ENCODE peak calls at places on chromosomes 12 and 14, in four cellular contexts. G is HepG2, M is GM12878, W is K562. Z is an unnamed sample.

GRCh38 chr12:57241556-57242310 is 9.3 kb downstream of the STAC3 start:
- DNase-seq in G (no peak), M (no peak), W (no peak), Z (no peak)

GRCh38 chr12:90995041-90995440 is 9.7 kb downstream of the EPYC start:
- DNase-seq in G (no peak), M (no peak), W (no peak), Z (no peak)

GRCh38 chr12:85000766-85001165 is 35.3 kb downstream of the TSPAN19 start:
- DNase-seq in G (no peak), M (no peak), W (no peak), Z (no peak)

GRCh38 chr12:85676816-85677749 is 159.1 kb downstream of the RASSF9 start:
- DNase-seq in G (no peak), M (no peak), W (no peak), Z (no peak)

GRCh38 chr14:100568998-100569733 is 18.1 kb downstream of the BEGAIN start:
- DNase-seq in G (no peak), M (no peak), W (no peak), Z (no peak)

GRCh38 chr12:112418248-112418595 is 525 bp upstream of the PTPN11 start:
- DNase-seq in G (no peak), M (no peak), W (no peak), Z (no peak)

GRCh38 chr14:67694791-67695393 is 672 bp downstream of the RDH11 start:
- DNase-seq in G (peak; percentile 92), M (peak; percentile 76), W (peak; percentile 85), Z (peak; percentile 78)

GRCh38 chr12:92530706-92531105 is 172.1 kb upstream of the PLEKHG7 start:
- DNase-seq in G (no peak), M (no peak), W (no peak), Z (no peak)

GRCh38 chr14:71701990-71702389 is 230.2 kb upstream of the RGS6 start:
- DNase-seq in G (no peak), M (no peak), W (no peak), Z (no peak)

GRCh38 chr14:98926802-98927201 is 345.2 kb downstream of the BCL11B start:
- DNase-seq in G (no peak), M (no peak), W (no peak), Z (no peak)

GRCh38 chr14:31930493-31931225 is 146.4 kb upstream of the ARHGAP5 start:
- DNase-seq in G (peak; percentile 43), M (no peak), W (no peak), Z (no peak)

GRCh38 chr14:67566908-67567307 is 33.2 kb downstream of the PIGH start:
- DNase-seq in G (no peak), M (no peak), W (no peak), Z (no peak)

GRCh38 chr14:98466807-98467206 is 805.2 kb downstream of the BCL11B start:
- DNase-seq in G (no peak), M (no peak), W (no peak), Z (no peak)

GRCh38 chr14:88554458-88555286 is at the start of gene PTPN21:
- DNase-seq in G (peak; percentile 43), M (no peak), W (peak; percentile 82), Z (peak; percentile 73)

GRCh38 chr12:102806110-102806509 is 110.9 kb downstream of the PAH start:
- DNase-seq in G (no peak), M (no peak), W (no peak), Z (no peak)

GRCh38 chr14:75906680-75907280 is 75.0 kb downstream of the TGFB3 start:
- DNase-seq in G (peak; percentile 36), M (no peak), W (peak; percentile 45), Z (peak; percentile 54)

GRCh38 chr12:123150804-123151678 is at the start of gene PITPNM2:
- DNase-seq in G (no peak), M (no peak), W (peak; percentile 84), Z (peak; percentile 69)

GRCh38 chr12:127191124-127191523 is 1075.8 kb upstream of the TMEM132C start:
- DNase-seq in G (no peak), M (no peak), W (no peak), Z (no peak)

GRCh38 chr14:96629558-96630222 is 127.5 kb downstream of the PAPOLA start:
- DNase-seq in G (no peak), M (no peak), W (no peak), Z (no peak)

GRCh38 chr12:84058136-84058535 is 854.5 kb downstream of the SLC6A15 start:
- DNase-seq in G (no peak), M (no peak), W (no peak), Z (peak; percentile 5)

GRCh38 chr12:117450186-117450585 is 88.8 kb upstream of the NOS1 start:
- DNase-seq in G (no peak), M (no peak), W (no peak), Z (no peak)

GRCh38 chr12:51521554-51522276 is 69.3 kb upstream of the SCN8A start:
- DNase-seq in G (no peak), M (no peak), W (no peak), Z (no peak)

GRCh38 chr12:78034025-78034424 is 203.3 kb downstream of the NAV3 start:
- DNase-seq in G (no peak), M (no peak), W (no peak), Z (no peak)

GRCh38 chr12:132393991-132394949 is 64.9 kb upstream of the GALNT9 start:
- DNase-seq in G (no peak), M (no peak), W (peak; percentile 48), Z (no peak)

GRCh38 chr12:56190695-56191155 is 1.4 kb upstream of the SMARCC2 start:
- DNase-seq in G (no peak), M (no peak), W (no peak), Z (no peak)

GRCh38 chr14:78997811-78998210 is 827.6 kb downstream of the NRXN3 start:
- DNase-seq in G (no peak), M (no peak), W (no peak), Z (no peak)

GRCh38 chr12:25241171-25242020 is 9.3 kb downstream of the KRAS start:
- DNase-seq in G (peak; percentile 24), M (no peak), W (no peak), Z (peak; percentile 10)

GRCh38 chr12:108734200-108734906 is 3.0 kb upstream of the CORO1C start:
- DNase-seq in G (peak; percentile 98), M (peak; percentile 42), W (peak; percentile 35), Z (no peak)

DNA sequence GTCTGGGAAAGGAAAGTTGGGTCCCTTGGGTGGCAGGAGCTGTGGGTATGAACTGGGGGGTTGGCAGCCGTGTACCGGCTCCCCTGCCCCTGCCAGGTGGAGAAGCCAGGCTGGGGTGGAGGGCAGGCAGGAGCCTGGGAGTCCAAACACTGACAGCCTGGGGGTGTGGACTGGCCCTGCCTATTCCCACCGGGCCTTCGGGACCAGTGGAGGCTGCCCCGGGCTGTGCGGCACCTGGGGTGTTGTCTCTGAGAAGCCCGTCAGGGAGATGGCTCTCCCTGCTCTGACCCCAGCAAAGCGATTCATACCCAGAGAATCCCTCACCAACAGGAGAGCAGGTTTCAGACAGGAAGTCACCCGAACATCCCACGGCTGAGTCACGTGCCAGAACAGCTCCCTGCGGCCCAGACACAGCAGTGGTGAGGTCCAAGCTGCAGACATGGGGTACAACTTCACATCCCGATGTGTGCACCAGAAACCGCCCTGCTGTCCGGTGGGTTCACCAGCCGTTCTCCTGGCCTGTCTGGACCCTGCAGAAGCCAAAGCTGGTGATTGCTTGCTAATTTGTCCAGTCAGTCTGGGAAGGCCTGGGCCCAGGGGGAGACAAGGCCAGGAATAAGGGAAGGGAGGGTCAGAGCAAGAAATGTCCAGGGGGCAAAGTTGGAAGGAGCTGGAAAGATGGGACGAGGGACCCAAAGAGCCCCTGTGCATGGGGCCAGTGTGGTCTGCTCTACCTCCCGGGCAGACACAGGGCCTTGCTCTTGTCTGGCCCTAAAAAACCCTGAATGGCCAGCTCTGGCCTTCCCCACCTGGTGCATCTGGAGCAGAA is 2.1 kb upstream of the GPR132 start:
- DNase-seq in G (no peak), M (peak; percentile 55), W (no peak), Z (no peak)
- TF ChIP-seq BHLHE40 in G (peak; percentile 59), M (peak; percentile 95), W (peak; percentile 67), Z (no peak)

DNA sequence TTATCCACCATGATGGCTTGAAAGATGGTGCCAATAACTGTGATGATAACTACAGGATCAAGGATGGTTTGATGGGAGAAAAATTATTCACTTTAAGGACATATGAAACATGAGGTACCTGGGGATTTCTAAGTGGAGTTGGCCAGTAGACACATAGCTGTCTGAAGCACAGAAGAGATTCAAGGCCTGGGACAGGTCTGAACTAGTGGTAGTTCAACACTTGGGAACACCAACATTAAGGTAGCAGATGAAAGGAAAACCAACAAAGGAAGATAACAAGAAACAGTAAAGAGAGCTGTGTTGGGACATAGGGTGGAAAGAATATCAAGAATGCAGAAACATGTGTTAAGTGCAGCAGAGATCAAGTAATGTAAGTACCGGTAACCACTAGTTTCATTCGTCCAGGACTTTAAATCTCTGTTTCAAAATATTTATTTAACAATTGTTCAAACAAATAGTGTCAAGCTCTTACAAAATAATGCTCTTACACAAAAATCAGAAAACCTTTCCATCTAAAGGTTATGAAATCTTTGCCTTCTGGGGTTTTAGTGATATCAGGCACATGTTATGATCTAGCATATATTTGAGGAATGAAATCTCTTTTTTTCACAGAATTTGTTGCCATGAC is 104.7 kb downstream of the ST8SIA1 start:
- DNase-seq in G (peak; percentile 7), M (no peak), W (no peak), Z (no peak)
- TF ChIP-seq SP1 in G (no peak), M (no peak), W (no peak), Z (no peak)

DNA sequence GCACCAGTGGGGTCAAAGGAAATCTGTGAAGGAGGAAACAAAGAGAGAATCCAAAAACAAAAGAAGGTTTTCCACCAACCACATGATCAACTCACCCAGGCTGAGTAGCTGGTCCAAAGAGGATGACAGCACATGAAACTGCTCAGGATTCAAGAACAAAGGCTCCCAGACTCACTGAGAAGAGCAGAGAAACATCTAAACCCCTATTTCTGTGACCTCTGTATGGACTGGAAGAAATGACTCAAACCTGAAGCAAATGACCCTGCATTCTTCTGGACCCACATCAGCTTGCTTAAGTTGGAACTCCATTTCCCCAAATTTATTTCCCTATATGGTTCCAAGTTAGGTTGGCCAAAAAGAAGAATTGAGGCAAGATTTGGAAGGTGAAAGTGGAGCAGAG is 26.3 kb downstream of the TC2N start:
- DNase-seq in G (no peak), M (no peak), W (no peak), Z (no peak)
- TF ChIP-seq BHLHE40 in G (no peak), M (no peak), W (no peak), Z (no peak)

DNA sequence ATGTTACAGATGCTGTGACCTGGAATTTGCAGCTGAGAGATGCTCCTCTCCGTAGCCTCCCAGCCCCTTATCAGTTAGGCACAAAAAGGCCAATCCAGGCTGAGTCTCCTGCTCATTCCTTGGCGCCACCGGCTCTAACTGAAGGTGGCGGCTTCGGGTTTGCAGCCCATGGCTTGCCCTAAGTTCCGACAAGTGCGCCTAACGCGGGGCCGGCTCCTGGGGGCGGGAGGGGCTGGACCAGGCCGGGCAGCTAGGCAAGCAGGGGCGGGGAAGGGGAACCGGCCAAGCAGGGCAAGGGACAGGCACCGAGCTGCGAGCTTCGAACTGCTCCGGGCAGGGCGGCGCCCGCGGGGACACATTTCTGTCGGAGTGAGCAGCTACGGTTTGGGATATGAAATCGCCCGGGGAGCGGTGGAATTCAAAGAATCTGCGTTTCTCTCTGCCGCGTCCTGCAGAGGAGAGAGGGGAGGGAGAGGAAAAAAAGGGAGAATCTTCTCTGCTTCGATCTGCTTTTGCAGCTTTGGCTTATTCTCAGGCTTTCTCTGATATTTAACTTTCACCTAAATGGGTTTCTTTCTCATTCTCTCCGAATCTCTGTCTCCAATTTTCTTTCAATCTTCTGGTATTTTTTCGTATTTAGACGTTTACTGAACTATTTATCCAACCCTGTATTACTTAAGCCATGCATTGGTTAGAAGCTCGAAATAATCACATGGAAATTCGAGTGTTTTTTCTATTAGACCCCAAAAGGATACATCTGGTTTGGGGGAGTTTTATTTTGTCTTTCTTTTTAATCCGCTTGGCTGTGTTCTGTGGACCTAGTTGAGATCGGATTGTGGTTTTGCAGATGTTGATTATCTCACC is 1.6 kb upstream of the HOXC12 start:
- DNase-seq in G (peak; percentile 23), M (no peak), W (no peak), Z (peak; percentile 54)
- TF ChIP-seq SP1 in G (no peak), M (no peak), W (no peak), Z (no peak)